ENCODE peak calls at places on chromosomes 5 and 9, in five cellular contexts. E is uterus, B is upper lobe of right lung, A is body of pancreas, S is choroid plexus epithelial cell. G is an unnamed sample.

GRCh38 chr5:75677607-75678006 is 39.6 kb downstream of the POC5 start:
- DNase-seq in E (no peak), B (no peak), A (no peak), S (peak), G (no peak)

GRCh38 chr5:33231935-33232334 is 208.8 kb upstream of the TARS1 start:
- DNase-seq in E (no peak), B (no peak), A (no peak), S (peak), G (no peak)

GRCh38 chr5:131379723-131380122 is 115.9 kb downstream of the CDC42SE2 start:
- DNase-seq in E (no peak), B (no peak), A (peak), S (peak), G (no peak)

GRCh38 chr5:150618188-150618587 is 22.3 kb upstream of the SYNPO start:
- DNase-seq in E (no peak), B (no peak), A (no peak), S (no peak), G (no peak)

GRCh38 chr9:18149457-18150011 is 324.4 kb upstream of the ADAMTSL1 start:
- DNase-seq in E (no peak), B (no peak), A (no peak), S (peak), G (no peak)

GRCh38 chr5:110909950-110910349 is 161.6 kb upstream of the TSLP start:
- DNase-seq in E (no peak), B (no peak), A (no peak), S (peak), G (no peak)

GRCh38 chr9:28951945-28952344 is 1378.7 kb upstream of the C9orf72 start:
- DNase-seq in E (no peak), B (no peak), A (no peak), S (peak), G (no peak)

GRCh38 chr9:92176068-92176799 is 61.0 kb upstream of the SPTLC1 start:
- DNase-seq in E (no peak), B (no peak), A (no peak), S (peak), G (no peak)

GRCh38 chr9:131733601-131734061 is 6.2 kb downstream of the RAPGEF1 start:
- DNase-seq in E (no peak), B (no peak), A (peak), S (peak), G (no peak)

GRCh38 chr5:149151717-149152116 is 10.4 kb downstream of the ABLIM3 start:
- DNase-seq in E (no peak), B (no peak), A (no peak), S (no peak), G (no peak)
- TF ChIP-seq CTCF in E (no peak), B (no peak), A (no peak), S (peak), G (peak)

GRCh38 chr9:82911997-82912396 is 150.9 kb downstream of the RASEF start:
- DNase-seq in E (no peak), B (no peak), A (no peak), S (no peak), G (no peak)

GRCh38 chr9:82912639-82913038 is 150.3 kb downstream of the RASEF start:
- DNase-seq in E (no peak), B (no peak), A (no peak), S (no peak), G (no peak)
- TF ChIP-seq CTCF in E (no peak), B (no peak), A (no peak), S (peak), G (no peak)

GRCh38 chr5:100311811-100312210 is 223.4 kb upstream of the FAM174A start:
- DNase-seq in E (no peak), B (no peak), A (no peak), S (peak), G (no peak)
- TF ChIP-seq CTCF in E (no peak), B (no peak), A (no peak), S (no peak), G (peak)

DNA sequence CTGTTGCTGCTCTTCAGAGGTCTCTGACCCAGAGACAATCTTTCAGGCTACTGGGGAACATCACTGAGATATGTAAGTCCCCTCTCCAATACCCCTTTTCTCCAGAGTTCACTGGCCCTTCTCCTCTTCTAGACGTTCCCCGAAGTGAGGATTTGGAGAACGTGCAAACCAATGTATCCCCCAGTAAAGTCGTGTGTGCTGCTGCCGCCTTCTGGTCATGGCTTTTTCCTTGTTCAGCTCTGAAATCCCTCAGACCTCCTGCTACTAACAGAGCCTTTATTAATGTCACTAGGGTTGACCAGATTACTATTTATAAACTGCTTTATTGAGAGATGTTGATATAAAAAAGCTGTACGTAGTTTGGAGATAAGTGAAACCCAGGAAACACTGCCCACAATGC is 1028.6 kb downstream of the CDH9 start:
- DNase-seq in E (no peak), B (no peak), A (no peak), S (no peak), G (peak)
- TF ChIP-seq CTCF in E (no peak), B (no peak), A (no peak), S (no peak), G (peak)

GRCh38 chr9:124037790-124038189 is 26.2 kb downstream of the LHX2 start:
- DNase-seq in E (no peak), B (peak), A (no peak), S (peak), G (no peak)
- TF ChIP-seq CTCF in E (no peak), B (no peak), A (no peak), S (peak), G (no peak)

DNA sequence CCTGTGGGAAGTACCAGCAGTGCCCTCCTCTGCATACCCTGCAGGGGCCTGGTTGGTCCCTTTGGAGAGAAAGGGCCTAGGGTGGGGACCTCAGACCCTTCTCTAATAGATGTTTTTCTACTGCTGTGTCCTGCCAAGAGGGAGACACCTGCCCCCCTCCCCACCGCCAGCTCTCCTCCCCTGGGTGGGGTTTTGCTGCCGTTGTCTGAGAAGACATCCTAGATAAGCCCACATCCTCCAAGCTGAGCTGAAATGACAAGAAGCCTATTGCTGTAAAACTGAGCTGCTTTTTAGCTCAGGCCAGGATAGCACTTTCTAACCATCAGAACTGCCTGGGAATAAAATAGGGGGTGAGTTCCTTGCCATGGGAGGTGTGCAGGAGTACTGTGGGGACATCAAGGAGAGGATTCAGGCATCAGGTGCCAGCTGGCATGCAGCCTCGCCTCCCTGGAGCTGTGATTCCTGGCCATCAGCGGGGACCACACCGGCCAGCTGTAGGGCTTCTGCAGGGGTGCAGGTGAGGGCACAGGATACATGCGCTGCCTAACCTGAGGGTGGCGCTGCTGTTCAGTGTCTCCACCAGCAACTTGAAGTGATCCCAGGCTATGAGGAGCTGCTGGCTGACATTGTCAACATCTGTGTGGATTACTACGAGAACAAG is 37.9 kb downstream of the CYFIP2 start:
- DNase-seq in E (no peak), B (no peak), A (peak), S (no peak), G (no peak)
- TF ChIP-seq CTCF in E (no peak), B (no peak), A (no peak), S (peak), G (peak)

G was measured in neural crest cell.